ENCODE peak calls at places on chromosome 10, in five cellular contexts. One of them, this sample, is unnamed.

GRCh38 chr10:6202098-6202683 is 541 bp upstream of the PFKFB3 start:
- DNase-seq in T-cell: no peak
- DNase-seq in T-helper 1 cell: no peak
- DNase-seq in MCF 10A: no peak
- DNase-seq in activated naive CD4-positive, alpha-beta T cell treated with anti-CD3 and anti-CD28 coated beads, Interleukin-2, amount 50 U/mL, for 16 hours: no peak
- DNase-seq in this sample: no peak

GRCh38 chr10:11823122-11823988 is at the start of gene PROSER2:
- DNase-seq in T-cell: peak
- DNase-seq in T-helper 1 cell: no peak
- DNase-seq in activated naive CD4-positive, alpha-beta T cell treated with anti-CD3 and anti-CD28 coated beads, Interleukin-2, amount 50 U/mL, for 16 hours: peak
- DNase-seq in MCF 10A: peak
- DNase-seq in this sample: peak

GRCh38 chr10:6151087-6151977 is 51.4 kb upstream of the PFKFB3 start:
- DNase-seq in activated naive CD4-positive, alpha-beta T cell treated with anti-CD3 and anti-CD28 coated beads, Interleukin-2, amount 50 U/mL, for 16 hours: peak
- DNase-seq in T-helper 1 cell: peak
- DNase-seq in T-cell: peak
- DNase-seq in MCF 10A: peak
- DNase-seq in this sample: peak

GRCh38 chr10:5574642-5575131 is 49.9 kb downstream of the CALML3 start:
- DNase-seq in activated naive CD4-positive, alpha-beta T cell treated with anti-CD3 and anti-CD28 coated beads, Interleukin-2, amount 50 U/mL, for 16 hours: no peak
- DNase-seq in MCF 10A: no peak
- DNase-seq in T-cell: no peak
- DNase-seq in T-helper 1 cell: no peak
- DNase-seq in this sample: no peak

GRCh38 chr10:122176232-122176865 is 94.7 kb upstream of the BTBD16 start:
- DNase-seq in MCF 10A: no peak
- DNase-seq in T-cell: no peak
- DNase-seq in T-helper 1 cell: no peak
- DNase-seq in activated naive CD4-positive, alpha-beta T cell treated with anti-CD3 and anti-CD28 coated beads, Interleukin-2, amount 50 U/mL, for 16 hours: no peak
- DNase-seq in this sample: peak

GRCh38 chr10:17617031-17617911 is at the start of gene HACD1:
- DNase-seq in MCF 10A: peak
- DNase-seq in activated naive CD4-positive, alpha-beta T cell treated with anti-CD3 and anti-CD28 coated beads, Interleukin-2, amount 50 U/mL, for 16 hours: peak
- DNase-seq in T-helper 1 cell: peak
- DNase-seq in T-cell: peak
- DNase-seq in this sample: peak

GRCh38 chr10:122152544-122152943 is 118.6 kb upstream of the BTBD16 start:
- DNase-seq in activated naive CD4-positive, alpha-beta T cell treated with anti-CD3 and anti-CD28 coated beads, Interleukin-2, amount 50 U/mL, for 16 hours: no peak
- DNase-seq in MCF 10A: no peak
- DNase-seq in T-cell: no peak
- DNase-seq in T-helper 1 cell: no peak
- DNase-seq in this sample: peak

GRCh38 chr10:128386816-128387604 is 260.8 kb upstream of the MKI67 start:
- DNase-seq in T-cell: no peak
- DNase-seq in T-helper 1 cell: no peak
- DNase-seq in activated naive CD4-positive, alpha-beta T cell treated with anti-CD3 and anti-CD28 coated beads, Interleukin-2, amount 50 U/mL, for 16 hours: no peak
- DNase-seq in MCF 10A: no peak
- DNase-seq in this sample: no peak

GRCh38 chr10:118958984-118959916 is 70.3 kb upstream of the NANOS1 start:
- DNase-seq in activated naive CD4-positive, alpha-beta T cell treated with anti-CD3 and anti-CD28 coated beads, Interleukin-2, amount 50 U/mL, for 16 hours: no peak
- DNase-seq in T-helper 1 cell: no peak
- DNase-seq in MCF 10A: peak
- DNase-seq in T-cell: no peak
- DNase-seq in this sample: peak

GRCh38 chr10:26215923-26216576 is 524 bp upstream of the GAD2 start:
- DNase-seq in T-helper 1 cell: no peak
- DNase-seq in MCF 10A: no peak
- DNase-seq in activated naive CD4-positive, alpha-beta T cell treated with anti-CD3 and anti-CD28 coated beads, Interleukin-2, amount 50 U/mL, for 16 hours: peak
- DNase-seq in T-cell: no peak
- DNase-seq in this sample: peak

GRCh38 chr10:43318978-43319965 is 52.2 kb upstream of the FXYD4 start:
- DNase-seq in T-cell: no peak
- DNase-seq in MCF 10A: no peak
- DNase-seq in activated naive CD4-positive, alpha-beta T cell treated with anti-CD3 and anti-CD28 coated beads, Interleukin-2, amount 50 U/mL, for 16 hours: no peak
- DNase-seq in T-helper 1 cell: no peak
- DNase-seq in this sample: no peak

GRCh38 chr10:121648078-121648477 is 49.8 kb upstream of the FGFR2 start:
- DNase-seq in activated naive CD4-positive, alpha-beta T cell treated with anti-CD3 and anti-CD28 coated beads, Interleukin-2, amount 50 U/mL, for 16 hours: no peak
- DNase-seq in MCF 10A: no peak
- DNase-seq in T-helper 1 cell: no peak
- DNase-seq in T-cell: no peak
- DNase-seq in this sample: no peak

GRCh38 chr10:125982256-125982948 is 86.0 kb downstream of the FANK1 start:
- DNase-seq in activated naive CD4-positive, alpha-beta T cell treated with anti-CD3 and anti-CD28 coated beads, Interleukin-2, amount 50 U/mL, for 16 hours: no peak
- DNase-seq in T-cell: no peak
- DNase-seq in T-helper 1 cell: no peak
- DNase-seq in MCF 10A: peak
- DNase-seq in this sample: peak

GRCh38 chr10:72847681-72848080 is 45.9 kb upstream of the OIT3 start:
- DNase-seq in activated naive CD4-positive, alpha-beta T cell treated with anti-CD3 and anti-CD28 coated beads, Interleukin-2, amount 50 U/mL, for 16 hours: no peak
- DNase-seq in T-helper 1 cell: no peak
- DNase-seq in T-cell: no peak
- DNase-seq in MCF 10A: peak
- DNase-seq in this sample: peak

GRCh38 chr10:104255244-104255981 is 721 bp downstream of the GSTO1 start:
- DNase-seq in MCF 10A: peak
- DNase-seq in activated naive CD4-positive, alpha-beta T cell treated with anti-CD3 and anti-CD28 coated beads, Interleukin-2, amount 50 U/mL, for 16 hours: no peak
- DNase-seq in T-helper 1 cell: no peak
- DNase-seq in T-cell: no peak
- DNase-seq in this sample: peak

GRCh38 chr10:60461688-60462087 is 72.0 kb upstream of the ANK3 start:
- DNase-seq in MCF 10A: no peak
- DNase-seq in activated naive CD4-positive, alpha-beta T cell treated with anti-CD3 and anti-CD28 coated beads, Interleukin-2, amount 50 U/mL, for 16 hours: no peak
- DNase-seq in T-cell: no peak
- DNase-seq in T-helper 1 cell: no peak
- DNase-seq in this sample: no peak

GRCh38 chr10:132548106-132548823 is 10.7 kb downstream of the INPP5A start:
- DNase-seq in T-helper 1 cell: no peak
- DNase-seq in MCF 10A: no peak
- DNase-seq in activated naive CD4-positive, alpha-beta T cell treated with anti-CD3 and anti-CD28 coated beads, Interleukin-2, amount 50 U/mL, for 16 hours: no peak
- DNase-seq in T-cell: no peak
- DNase-seq in this sample: no peak

GRCh38 chr10:5831446-5831782 is 18.2 kb upstream of the GDI2 start:
- DNase-seq in T-cell: no peak
- DNase-seq in activated naive CD4-positive, alpha-beta T cell treated with anti-CD3 and anti-CD28 coated beads, Interleukin-2, amount 50 U/mL, for 16 hours: no peak
- DNase-seq in T-helper 1 cell: no peak
- DNase-seq in MCF 10A: no peak
- DNase-seq in this sample: no peak

GRCh38 chr10:31070691-31071090 is 39.0 kb upstream of the ZNF438 start:
- DNase-seq in T-cell: no peak
- DNase-seq in activated naive CD4-positive, alpha-beta T cell treated with anti-CD3 and anti-CD28 coated beads, Interleukin-2, amount 50 U/mL, for 16 hours: no peak
- DNase-seq in MCF 10A: no peak
- DNase-seq in T-helper 1 cell: no peak
- DNase-seq in this sample: no peak

GRCh38 chr10:43254199-43254730 is 12.6 kb downstream of the RASGEF1A start:
- DNase-seq in activated naive CD4-positive, alpha-beta T cell treated with anti-CD3 and anti-CD28 coated beads, Interleukin-2, amount 50 U/mL, for 16 hours: no peak
- DNase-seq in T-cell: no peak
- DNase-seq in MCF 10A: no peak
- DNase-seq in T-helper 1 cell: peak
- DNase-seq in this sample: no peak